ENCODE peak calls at places on chromosomes 5 and 9, in nine cellular contexts. I is nephron progenitor cell, C is fibroblast of mammary gland, M is GM13977, T is ovary, X is tibial nerve, K is fibroblast of lung, O is lower leg skin, W is HFFc6. N is an unnamed sample.

GRCh38 chr9:131421691-131422090 is 27.8 kb downstream of the PRRC2B start:
- DNase-seq in I (no peak), C (no peak), M (no peak), T (no peak), X (no peak), K (no peak), O (no peak), W (no peak), N (no peak)

GRCh38 chr5:142720561-142721275 is 34.8 kb upstream of the FGF1 start:
- DNase-seq in I (no peak), C (no peak), M (no peak), T (no peak), X (no peak), K (peak), O (no peak), W (no peak), N (no peak)

GRCh38 chr5:138668451-138668850 is 84.8 kb upstream of the CTNNA1 start:
- DNase-seq in I (no peak), C (no peak), M (no peak), T (no peak), X (no peak), K (no peak), O (peak), W (no peak), N (no peak)

GRCh38 chr9:110048473-110048975 is 159.4 kb downstream of the C9orf152 start:
- DNase-seq in I (peak), C (peak), M (peak), T (peak), X (peak), K (peak), O (peak), W (peak), N (peak)

GRCh38 chr5:51958473-51958872 is 575.2 kb downstream of the ISL1 start:
- DNase-seq in I (no peak), C (no peak), M (no peak), T (no peak), X (no peak), K (no peak), O (no peak), W (no peak), N (no peak)

GRCh38 chr9:98908897-98909634 is 34.6 kb upstream of the COL15A1 start:
- DNase-seq in I (no peak), C (peak), M (no peak), T (no peak), X (no peak), K (peak), O (no peak), W (peak), N (no peak)

GRCh38 chr5:177432143-177432904 is 5.8 kb downstream of the GRK6 start:
- DNase-seq in I (no peak), C (no peak), M (no peak), T (no peak), X (no peak), K (no peak), O (no peak), W (no peak), N (no peak)

GRCh38 chr9:70049236-70049635 is 5.6 kb downstream of the MAMDC2 start:
- DNase-seq in I (no peak), C (peak), M (no peak), T (peak), X (peak), K (peak), O (peak), W (peak), N (no peak)

GRCh38 chr5:1444361-1445189 is 665 bp downstream of the SLC6A3 start:
- DNase-seq in I (peak), C (no peak), M (no peak), T (no peak), X (no peak), K (no peak), O (peak), W (no peak), N (no peak)

GRCh38 chr5:9596833-9597232 is 33.3 kb downstream of the TAS2R1 start:
- DNase-seq in I (no peak), C (no peak), M (no peak), T (no peak), X (no peak), K (no peak), O (no peak), W (no peak), N (no peak)

GRCh38 chr5:137273511-137273910 is 225.6 kb downstream of the SPOCK1 start:
- DNase-seq in I (no peak), C (peak), M (no peak), T (no peak), X (no peak), K (peak), O (no peak), W (no peak), N (no peak)

GRCh38 chr5:7548576-7548975 is 152.6 kb downstream of the ADCY2 start:
- DNase-seq in I (no peak), C (no peak), M (no peak), T (no peak), X (no peak), K (peak), O (no peak), W (no peak), N (no peak)

GRCh38 chr9:89009049-89009840 is 18.0 kb downstream of the S1PR3 start:
- DNase-seq in I (no peak), C (no peak), M (no peak), T (no peak), X (peak), K (no peak), O (peak), W (no peak), N (no peak)

GRCh38 chr9:79116709-79117108 is 455.1 kb upstream of the TLE4 start:
- DNase-seq in I (no peak), C (no peak), M (no peak), T (no peak), X (no peak), K (no peak), O (no peak), W (no peak), N (no peak)

GRCh38 chr9:99299214-99300102 is 77.4 kb downstream of the SEC61B start:
- DNase-seq in I (no peak), C (peak), M (peak), T (no peak), X (no peak), K (peak), O (no peak), W (peak), N (no peak)

GRCh38 chr9:130933114-130934046 is 5.7 kb downstream of the FIBCD1 start:
- DNase-seq in I (no peak), C (peak), M (no peak), T (no peak), X (no peak), K (peak), O (no peak), W (peak), N (no peak)

GRCh38 chr9:79769476-79770275 is 197.9 kb downstream of the TLE4 start:
- DNase-seq in I (no peak), C (no peak), M (no peak), T (no peak), X (no peak), K (no peak), O (no peak), W (no peak), N (no peak)

GRCh38 chr9:137156567-137157375 is 13.1 kb downstream of the LRRC26 start:
- DNase-seq in I (peak), C (peak), M (peak), T (no peak), X (no peak), K (no peak), O (no peak), W (no peak), N (no peak)

GRCh38 chr9:13470836-13471235 is 191.3 kb upstream of the MPDZ start:
- DNase-seq in I (no peak), C (no peak), M (no peak), T (no peak), X (no peak), K (no peak), O (no peak), W (no peak), N (no peak)

GRCh38 chr5:1224631-1225030 is 550 bp upstream of the SLC6A18 start:
- DNase-seq in I (no peak), C (no peak), M (no peak), T (no peak), X (no peak), K (no peak), O (no peak), W (no peak), N (no peak)

GRCh38 chr9:33374634-33375237 is 27.6 kb downstream of the AQP7 start:
- DNase-seq in I (peak), C (peak), M (peak), T (peak), X (peak), K (peak), O (peak), W (peak), N (peak)

GRCh38 chr9:120974921-120975320 is 48.3 kb upstream of the TRAF1 start:
- DNase-seq in I (no peak), C (no peak), M (no peak), T (no peak), X (no peak), K (no peak), O (no peak), W (no peak), N (no peak)

GRCh38 chr9:68668127-68668526 is 36.9 kb upstream of the PIP5K1B start:
- DNase-seq in I (no peak), C (no peak), M (no peak), T (no peak), X (no peak), K (no peak), O (no peak), W (no peak), N (no peak)

GRCh38 chr5:427415-428087 is 15.4 kb upstream of the EXOC3 start:
- DNase-seq in I (no peak), C (no peak), M (peak), T (no peak), X (no peak), K (no peak), O (peak), W (no peak), N (no peak)

GRCh38 chr5:140633081-140633471 is at the start of gene CD14:
- DNase-seq in I (no peak), C (peak), M (peak), T (peak), X (peak), K (no peak), O (peak), W (peak), N (no peak)

GRCh38 chr9:127451681-127452480 is 571 bp downstream of the LRSAM1 start:
- DNase-seq in I (peak), C (peak), M (peak), T (peak), X (no peak), K (peak), O (peak), W (peak), N (peak)
- TF ChIP-seq CTCF in I (no peak), C (no peak), M (no peak), T (no peak), X (no peak), K (no peak), O (no peak), W (no peak), N (no peak)

GRCh38 chr9:107620801-107621200 is 131.2 kb upstream of the KLF4 start:
- DNase-seq in I (no peak), C (no peak), M (no peak), T (no peak), X (no peak), K (no peak), O (no peak), W (no peak), N (no peak)

GRCh38 chr9:107624216-107624948 is 134.8 kb upstream of the KLF4 start:
- DNase-seq in I (no peak), C (peak), M (no peak), T (no peak), X (no peak), K (no peak), O (peak), W (no peak), N (no peak)

GRCh38 chr9:107626118-107626517 is 136.5 kb upstream of the KLF4 start:
- DNase-seq in I (no peak), C (no peak), M (no peak), T (no peak), X (no peak), K (no peak), O (no peak), W (no peak), N (no peak)

GRCh38 chr9:107625383-107625984 is 135.9 kb upstream of the KLF4 start:
- DNase-seq in I (no peak), C (no peak), M (no peak), T (no peak), X (no peak), K (no peak), O (no peak), W (no peak), N (no peak)

DNA sequence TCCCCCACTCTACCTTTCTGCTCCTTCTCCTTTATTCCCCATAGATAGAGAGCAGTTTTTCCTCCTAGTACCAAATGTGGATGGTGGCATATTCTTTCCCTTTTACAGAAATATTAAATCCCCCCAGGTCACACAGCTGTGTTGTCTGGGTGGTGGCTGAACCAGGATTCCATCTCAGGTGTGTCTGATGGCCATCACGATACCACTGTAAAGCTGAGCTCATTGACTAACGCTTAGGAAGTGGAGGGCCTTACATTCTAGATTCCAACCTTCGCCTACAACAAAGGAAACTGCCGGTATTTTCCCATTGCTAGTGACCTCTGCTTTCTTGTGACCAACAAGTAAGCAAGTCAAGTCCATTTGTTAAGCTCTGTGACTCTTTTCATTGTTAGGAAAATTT is 131.9 kb upstream of the KLF4 start:
- DNase-seq in I (no peak), C (no peak), M (no peak), T (no peak), X (no peak), K (no peak), O (no peak), W (no peak), N (no peak)
- TF ChIP-seq CTCF in I (no peak), C (no peak), M (no peak), T (no peak), X (no peak), K (no peak), O (no peak), W (no peak), N (no peak)

DNA sequence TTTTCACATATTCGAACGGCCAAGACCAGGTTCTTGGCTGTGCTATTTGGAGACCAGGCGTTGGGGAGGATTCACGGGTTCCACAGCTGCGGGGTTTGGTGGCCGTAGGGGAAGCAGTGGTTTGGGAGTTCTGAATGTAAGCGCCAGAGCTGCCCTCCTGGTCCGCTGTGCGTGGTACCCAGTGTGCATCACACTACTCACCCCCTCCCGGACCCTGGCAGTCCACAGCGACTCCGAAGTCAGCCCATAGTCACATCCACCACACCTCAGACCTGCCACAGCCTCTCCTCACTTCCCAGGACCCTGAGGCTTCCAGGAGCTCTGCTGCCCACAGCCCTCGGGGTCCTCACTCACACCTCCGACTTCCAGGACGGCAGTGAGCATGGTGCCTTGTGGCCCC is 26.8 kb downstream of the AMBP start:
- DNase-seq in I (no peak), C (no peak), M (no peak), T (no peak), X (no peak), K (no peak), O (no peak), W (no peak), N (no peak)
- TF ChIP-seq CTCF in I (no peak), C (no peak), M (no peak), T (no peak), X (no peak), K (no peak), O (no peak), W (no peak), N (no peak)

DNA sequence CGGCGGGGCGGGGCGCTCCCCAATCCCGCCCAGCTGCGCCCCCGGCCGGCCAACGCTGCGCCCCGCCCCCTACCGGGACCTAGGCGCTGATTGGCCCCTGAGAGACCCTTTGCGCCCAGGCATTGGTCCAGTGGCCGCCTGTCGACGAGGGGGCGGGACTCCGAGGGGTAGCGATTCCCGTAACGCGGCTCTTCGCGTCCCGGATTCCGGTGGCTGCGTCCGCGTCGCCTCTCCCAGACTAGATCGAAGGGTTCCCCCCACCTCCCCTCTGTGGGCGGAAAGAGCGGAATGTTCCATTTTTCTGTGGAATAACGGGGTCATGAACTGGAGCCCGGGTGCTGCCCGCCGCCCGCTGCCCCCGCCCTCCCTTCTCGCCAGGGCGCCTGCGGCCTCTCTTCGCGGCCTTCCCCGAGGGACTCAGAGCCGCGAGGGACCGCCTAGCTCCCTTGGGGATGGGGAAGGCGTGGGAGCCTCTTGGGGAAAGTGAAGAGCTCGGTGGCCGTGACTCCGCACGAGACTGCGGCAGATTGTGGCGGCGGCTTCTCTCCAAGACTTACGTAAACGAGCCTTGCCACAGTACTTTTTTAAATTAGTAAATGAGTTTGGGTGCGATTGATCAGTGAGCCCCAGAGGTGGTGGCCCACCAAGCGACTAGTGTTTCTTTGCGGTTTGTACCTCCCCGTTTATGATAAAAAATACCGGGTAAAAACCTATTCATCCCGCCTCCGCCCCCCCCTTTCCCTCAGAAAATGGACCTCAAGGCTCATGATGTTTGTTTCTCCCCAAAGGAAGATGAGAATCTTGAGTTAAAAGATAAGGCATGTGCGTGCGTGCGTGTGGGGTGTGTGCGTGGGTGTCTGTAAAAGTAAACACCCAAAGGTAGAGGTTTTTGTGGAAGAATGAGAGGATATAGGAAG is 493 bp upstream of the IL6ST start:
- DNase-seq in I (peak), C (peak), M (peak), T (peak), X (peak), K (peak), O (peak), W (peak), N (peak)
- TF ChIP-seq CTCF in I (no peak), C (no peak), M (peak), T (no peak), X (no peak), K (no peak), O (no peak), W (peak), N (peak)

GRCh38 chr5:99119326-99119725 is 190.5 kb upstream of the CHD1 start:
- DNase-seq in I (no peak), C (no peak), M (no peak), T (no peak), X (no peak), K (no peak), O (no peak), W (no peak), N (no peak)

DNA sequence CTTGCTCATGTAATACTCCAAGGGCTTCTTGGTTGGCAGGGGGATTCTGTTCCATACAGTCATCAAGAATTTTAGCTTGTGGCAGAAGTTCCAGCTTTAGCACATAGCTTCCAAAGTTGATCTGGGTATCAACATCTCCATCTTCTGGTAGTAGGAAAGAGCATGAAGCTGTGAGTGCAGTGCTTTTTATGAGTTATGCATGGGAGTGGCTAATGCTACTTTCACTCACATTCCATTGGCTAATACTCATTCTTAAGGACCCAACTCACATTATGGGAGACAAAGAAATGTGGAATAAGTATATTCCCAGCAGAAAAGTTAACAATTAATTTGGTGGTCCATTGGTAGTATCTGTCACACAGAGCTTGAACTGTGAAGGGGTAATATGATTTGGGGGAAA is 194.2 kb upstream of the CHD1 start:
- DNase-seq in I (no peak), C (no peak), M (no peak), T (no peak), X (no peak), K (peak), O (no peak), W (no peak), N (no peak)
- TF ChIP-seq CTCF in I (no peak), C (no peak), M (no peak), T (no peak), X (no peak), K (no peak), O (no peak), W (no peak), N (no peak)

N was measured in D721Med.